ENCODE peak calls at places on chromosomes 16 and 17, in eight cellular contexts. One of them, this sample, is unnamed. For H3K36me3 and H3K4me1, the result is how much of the 10 kb centered on the place peaks cover.

GRCh38 chr17:78873519-78874340 is 29.3 kb downstream of the CEP295NL start:
- DNase-seq in tibial nerve: peak
- DNase-seq in tibial artery: no peak
- DNase-seq in effector memory CD4-positive, alpha-beta T cell: no peak
- DNase-seq in astrocyte: peak
- DNase-seq in esophagus muscularis mucosa: no peak
- DNase-seq in CD8-positive, alpha-beta memory T cell: no peak
- DNase-seq in adrenal gland: no peak
- DNase-seq in this sample: no peak

GRCh38 chr16:27314161-27314723 is 468 bp downstream of the IL4R start:
- DNase-seq in esophagus muscularis mucosa: no peak
- DNase-seq in tibial artery: peak
- DNase-seq in astrocyte: peak
- DNase-seq in effector memory CD4-positive, alpha-beta T cell: peak
- DNase-seq in CD8-positive, alpha-beta memory T cell: no peak
- DNase-seq in tibial nerve: no peak
- DNase-seq in adrenal gland: peak
- DNase-seq in this sample: peak

GRCh38 chr16:49701867-49702494 is 153.9 kb downstream of the ZNF423 start:
- DNase-seq in tibial artery: peak
- DNase-seq in esophagus muscularis mucosa: no peak
- DNase-seq in astrocyte: peak
- DNase-seq in CD8-positive, alpha-beta memory T cell: no peak
- DNase-seq in effector memory CD4-positive, alpha-beta T cell: no peak
- DNase-seq in tibial nerve: peak
- DNase-seq in adrenal gland: peak
- DNase-seq in this sample: no peak

GRCh38 chr17:77455111-77455877 is 314.5 kb downstream of the SEC14L1 start:
- DNase-seq in esophagus muscularis mucosa: no peak
- DNase-seq in adrenal gland: no peak
- DNase-seq in CD8-positive, alpha-beta memory T cell: no peak
- DNase-seq in astrocyte: peak
- DNase-seq in effector memory CD4-positive, alpha-beta T cell: no peak
- DNase-seq in tibial nerve: peak
- DNase-seq in tibial artery: no peak
- DNase-seq in this sample: peak

GRCh38 chr17:56125830-56126819 is 27.1 kb upstream of the ANKFN1 start:
- DNase-seq in esophagus muscularis mucosa: no peak
- DNase-seq in astrocyte: peak
- DNase-seq in adrenal gland: peak
- DNase-seq in CD8-positive, alpha-beta memory T cell: no peak
- DNase-seq in tibial artery: no peak
- DNase-seq in effector memory CD4-positive, alpha-beta T cell: no peak
- DNase-seq in tibial nerve: no peak
- DNase-seq in this sample: no peak

GRCh38 chr16:68739964-68740627 is 3.0 kb downstream of the CDH1 start:
- DNase-seq in CD8-positive, alpha-beta memory T cell: no peak
- DNase-seq in tibial artery: no peak
- DNase-seq in effector memory CD4-positive, alpha-beta T cell: no peak
- DNase-seq in astrocyte: no peak
- DNase-seq in tibial nerve: no peak
- DNase-seq in esophagus muscularis mucosa: no peak
- DNase-seq in adrenal gland: no peak
- DNase-seq in this sample: no peak

GRCh38 chr17:7856081-7856791 is 1.1 kb downstream of the NAA38 start:
- DNase-seq in CD8-positive, alpha-beta memory T cell: no peak
- DNase-seq in effector memory CD4-positive, alpha-beta T cell: no peak
- DNase-seq in tibial nerve: peak
- DNase-seq in astrocyte: no peak
- DNase-seq in tibial artery: peak
- DNase-seq in adrenal gland: peak
- DNase-seq in esophagus muscularis mucosa: no peak
- DNase-seq in this sample: peak

GRCh38 chr17:31425646-31426045 is 34.2 kb downstream of the RAB11FIP4 start:
- DNase-seq in CD8-positive, alpha-beta memory T cell: no peak
- DNase-seq in adrenal gland: peak
- DNase-seq in effector memory CD4-positive, alpha-beta T cell: no peak
- DNase-seq in tibial nerve: no peak
- DNase-seq in tibial artery: no peak
- DNase-seq in esophagus muscularis mucosa: no peak
- DNase-seq in astrocyte: no peak
- DNase-seq in this sample: peak

GRCh38 chr16:84692451-84692850 is 7.3 kb upstream of the USP10 start:
- DNase-seq in esophagus muscularis mucosa: no peak
- DNase-seq in tibial artery: no peak
- DNase-seq in tibial nerve: no peak
- DNase-seq in CD8-positive, alpha-beta memory T cell: no peak
- DNase-seq in effector memory CD4-positive, alpha-beta T cell: no peak
- DNase-seq in astrocyte: peak
- DNase-seq in adrenal gland: no peak
- DNase-seq in this sample: no peak

GRCh38 chr16:62549875-62550274 is 513.6 kb upstream of the CDH8 start:
- DNase-seq in tibial artery: no peak
- DNase-seq in CD8-positive, alpha-beta memory T cell: no peak
- DNase-seq in tibial nerve: no peak
- DNase-seq in adrenal gland: no peak
- DNase-seq in esophagus muscularis mucosa: no peak
- DNase-seq in astrocyte: no peak
- DNase-seq in effector memory CD4-positive, alpha-beta T cell: no peak
- DNase-seq in this sample: no peak

GRCh38 chr17:37844158-37844976 is 79.8 kb upstream of the TBC1D3K start:
- DNase-seq in astrocyte: peak
- DNase-seq in tibial artery: no peak
- DNase-seq in esophagus muscularis mucosa: no peak
- DNase-seq in adrenal gland: peak
- DNase-seq in CD8-positive, alpha-beta memory T cell: peak
- DNase-seq in tibial nerve: no peak
- DNase-seq in effector memory CD4-positive, alpha-beta T cell: no peak
- DNase-seq in this sample: peak

GRCh38 chr17:80125656-80126448 is 21.1 kb downstream of the EIF4A3 start:
- DNase-seq in effector memory CD4-positive, alpha-beta T cell: no peak
- DNase-seq in esophagus muscularis mucosa: no peak
- DNase-seq in adrenal gland: no peak
- DNase-seq in CD8-positive, alpha-beta memory T cell: no peak
- DNase-seq in astrocyte: peak
- DNase-seq in tibial artery: no peak
- DNase-seq in tibial nerve: no peak
- DNase-seq in this sample: no peak

GRCh38 chr17:20989991-20990855 is 52.6 kb downstream of the USP22 start:
- DNase-seq in esophagus muscularis mucosa: no peak
- DNase-seq in CD8-positive, alpha-beta memory T cell: no peak
- DNase-seq in tibial nerve: no peak
- DNase-seq in adrenal gland: no peak
- DNase-seq in astrocyte: no peak
- DNase-seq in tibial artery: peak
- DNase-seq in effector memory CD4-positive, alpha-beta T cell: no peak
- DNase-seq in this sample: no peak
- H3K27ac ChIP-seq in esophagus muscularis mucosa: no peak
- H3K27ac ChIP-seq in CD8-positive, alpha-beta memory T cell: no peak
- H3K27ac ChIP-seq in tibial nerve: no peak
- H3K27ac ChIP-seq in adrenal gland: no peak
- H3K27ac ChIP-seq in astrocyte: no peak
- H3K27ac ChIP-seq in tibial artery: no peak
- H3K27ac ChIP-seq in effector memory CD4-positive, alpha-beta T cell: no peak
- H3K27ac ChIP-seq in this sample: no peak

GRCh38 chr16:47506800-47507199 is 45.7 kb downstream of the PHKB start:
- DNase-seq in astrocyte: no peak
- DNase-seq in tibial nerve: no peak
- DNase-seq in effector memory CD4-positive, alpha-beta T cell: no peak
- DNase-seq in esophagus muscularis mucosa: no peak
- DNase-seq in tibial artery: no peak
- DNase-seq in CD8-positive, alpha-beta memory T cell: no peak
- DNase-seq in adrenal gland: no peak
- DNase-seq in this sample: no peak

GRCh38 chr16:47507701-47508100 is 46.6 kb downstream of the PHKB start:
- DNase-seq in astrocyte: no peak
- DNase-seq in CD8-positive, alpha-beta memory T cell: no peak
- DNase-seq in tibial artery: no peak
- DNase-seq in effector memory CD4-positive, alpha-beta T cell: no peak
- DNase-seq in esophagus muscularis mucosa: no peak
- DNase-seq in tibial nerve: no peak
- DNase-seq in adrenal gland: no peak
- DNase-seq in this sample: no peak

GRCh38 chr16:47511882-47512281 is 50.8 kb downstream of the PHKB start:
- DNase-seq in astrocyte: no peak
- DNase-seq in tibial nerve: no peak
- DNase-seq in adrenal gland: no peak
- DNase-seq in tibial artery: no peak
- DNase-seq in esophagus muscularis mucosa: no peak
- DNase-seq in effector memory CD4-positive, alpha-beta T cell: no peak
- DNase-seq in CD8-positive, alpha-beta memory T cell: no peak
- DNase-seq in this sample: no peak
- H3K36me3 ChIP-seq in astrocyte: under half
- H3K36me3 ChIP-seq in tibial nerve: half or more
- H3K36me3 ChIP-seq in adrenal gland: under half
- H3K36me3 ChIP-seq in tibial artery: half or more
- H3K36me3 ChIP-seq in esophagus muscularis mucosa: under half
- H3K36me3 ChIP-seq in effector memory CD4-positive, alpha-beta T cell: under half
- H3K36me3 ChIP-seq in CD8-positive, alpha-beta memory T cell: under half
- H3K36me3 ChIP-seq in this sample: half or more

GRCh38 chr16:8941718-8942344 is 21.9 kb downstream of the USP7 start:
- DNase-seq in CD8-positive, alpha-beta memory T cell: no peak
- DNase-seq in astrocyte: no peak
- DNase-seq in tibial artery: no peak
- DNase-seq in tibial nerve: no peak
- DNase-seq in esophagus muscularis mucosa: no peak
- DNase-seq in effector memory CD4-positive, alpha-beta T cell: no peak
- DNase-seq in adrenal gland: peak
- DNase-seq in this sample: no peak

GRCh38 chr16:8936421-8936820 is 27.3 kb downstream of the USP7 start:
- DNase-seq in effector memory CD4-positive, alpha-beta T cell: peak
- DNase-seq in tibial nerve: no peak
- DNase-seq in tibial artery: no peak
- DNase-seq in CD8-positive, alpha-beta memory T cell: peak
- DNase-seq in esophagus muscularis mucosa: no peak
- DNase-seq in astrocyte: peak
- DNase-seq in adrenal gland: peak
- DNase-seq in this sample: no peak

GRCh38 chr16:8935989-8936388 is 27.7 kb downstream of the USP7 start:
- DNase-seq in effector memory CD4-positive, alpha-beta T cell: no peak
- DNase-seq in tibial artery: no peak
- DNase-seq in CD8-positive, alpha-beta memory T cell: no peak
- DNase-seq in esophagus muscularis mucosa: no peak
- DNase-seq in astrocyte: no peak
- DNase-seq in tibial nerve: no peak
- DNase-seq in adrenal gland: no peak
- DNase-seq in this sample: no peak

GRCh38 chr16:8934601-8935000 is 29.1 kb downstream of the USP7 start:
- DNase-seq in tibial artery: no peak
- DNase-seq in CD8-positive, alpha-beta memory T cell: no peak
- DNase-seq in adrenal gland: no peak
- DNase-seq in tibial nerve: no peak
- DNase-seq in esophagus muscularis mucosa: no peak
- DNase-seq in effector memory CD4-positive, alpha-beta T cell: no peak
- DNase-seq in astrocyte: no peak
- DNase-seq in this sample: no peak

GRCh38 chr16:8937803-8938202 is 25.9 kb downstream of the USP7 start:
- DNase-seq in esophagus muscularis mucosa: no peak
- DNase-seq in effector memory CD4-positive, alpha-beta T cell: no peak
- DNase-seq in adrenal gland: peak
- DNase-seq in tibial artery: no peak
- DNase-seq in tibial nerve: no peak
- DNase-seq in CD8-positive, alpha-beta memory T cell: no peak
- DNase-seq in astrocyte: no peak
- DNase-seq in this sample: no peak
- H3K4me1 ChIP-seq in esophagus muscularis mucosa: half or more
- H3K4me1 ChIP-seq in effector memory CD4-positive, alpha-beta T cell: under half
- H3K4me1 ChIP-seq in adrenal gland: under half
- H3K4me1 ChIP-seq in tibial artery: under half
- H3K4me1 ChIP-seq in tibial nerve: under half
- H3K4me1 ChIP-seq in CD8-positive, alpha-beta memory T cell: half or more
- H3K4me1 ChIP-seq in astrocyte: under half
- H3K4me1 ChIP-seq in this sample: under half

GRCh38 chr17:59399914-59400313 is 68.5 kb downstream of the YPEL2 start:
- DNase-seq in effector memory CD4-positive, alpha-beta T cell: no peak
- DNase-seq in esophagus muscularis mucosa: no peak
- DNase-seq in tibial artery: no peak
- DNase-seq in tibial nerve: no peak
- DNase-seq in adrenal gland: no peak
- DNase-seq in CD8-positive, alpha-beta memory T cell: no peak
- DNase-seq in astrocyte: no peak
- DNase-seq in this sample: no peak
- H3K27ac ChIP-seq in effector memory CD4-positive, alpha-beta T cell: no peak
- H3K27ac ChIP-seq in esophagus muscularis mucosa: no peak
- H3K27ac ChIP-seq in tibial artery: peak
- H3K27ac ChIP-seq in tibial nerve: no peak
- H3K27ac ChIP-seq in adrenal gland: no peak
- H3K27ac ChIP-seq in CD8-positive, alpha-beta memory T cell: no peak
- H3K27ac ChIP-seq in astrocyte: no peak
- H3K27ac ChIP-seq in this sample: peak

DNA sequence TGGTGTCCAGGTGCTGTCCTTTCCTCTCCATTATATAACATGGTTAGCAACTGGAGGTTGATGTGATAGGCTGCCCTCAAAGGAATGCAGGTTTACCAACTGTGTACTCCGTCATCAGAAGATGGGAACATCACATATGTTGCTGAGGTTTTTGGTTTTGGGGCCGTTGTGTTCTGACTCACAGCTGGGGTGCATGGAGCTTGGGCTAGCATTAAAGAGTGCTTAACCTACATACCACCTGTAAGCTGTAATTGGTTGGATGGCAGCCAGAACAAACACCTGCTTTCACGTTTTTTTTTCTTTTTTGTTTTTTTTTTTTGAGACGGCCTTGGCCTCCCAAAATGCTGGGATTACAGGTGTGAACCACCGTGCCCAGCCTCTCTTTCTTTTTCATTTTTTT is 20.9 kb downstream of the TMEM11 start:
- DNase-seq in tibial nerve: no peak
- DNase-seq in tibial artery: no peak
- DNase-seq in esophagus muscularis mucosa: no peak
- DNase-seq in astrocyte: no peak
- DNase-seq in adrenal gland: no peak
- DNase-seq in CD8-positive, alpha-beta memory T cell: no peak
- DNase-seq in effector memory CD4-positive, alpha-beta T cell: no peak
- DNase-seq in this sample: no peak
- H3K36me3 ChIP-seq in tibial nerve: half or more
- H3K36me3 ChIP-seq in tibial artery: under half
- H3K36me3 ChIP-seq in esophagus muscularis mucosa: under half
- H3K36me3 ChIP-seq in astrocyte: under half
- H3K36me3 ChIP-seq in adrenal gland: under half
- H3K36me3 ChIP-seq in CD8-positive, alpha-beta memory T cell: under half
- H3K36me3 ChIP-seq in effector memory CD4-positive, alpha-beta T cell: under half
- H3K36me3 ChIP-seq in this sample: half or more

GRCh38 chr17:48412841-48413240 is 17.2 kb downstream of the SKAP1 start:
- DNase-seq in tibial artery: no peak
- DNase-seq in esophagus muscularis mucosa: no peak
- DNase-seq in adrenal gland: no peak
- DNase-seq in effector memory CD4-positive, alpha-beta T cell: no peak
- DNase-seq in astrocyte: no peak
- DNase-seq in CD8-positive, alpha-beta memory T cell: no peak
- DNase-seq in tibial nerve: no peak
- DNase-seq in this sample: no peak
- H3K4me1 ChIP-seq in tibial artery: under half
- H3K4me1 ChIP-seq in esophagus muscularis mucosa: under half
- H3K4me1 ChIP-seq in adrenal gland: under half
- H3K4me1 ChIP-seq in effector memory CD4-positive, alpha-beta T cell: under half
- H3K4me1 ChIP-seq in astrocyte: under half
- H3K4me1 ChIP-seq in CD8-positive, alpha-beta memory T cell: half or more
- H3K4me1 ChIP-seq in tibial nerve: under half
- H3K4me1 ChIP-seq in this sample: under half

GRCh38 chr16:66510298-66510697 is 39.6 kb downstream of the TK2 start:
- DNase-seq in astrocyte: no peak
- DNase-seq in tibial artery: peak
- DNase-seq in effector memory CD4-positive, alpha-beta T cell: no peak
- DNase-seq in tibial nerve: no peak
- DNase-seq in esophagus muscularis mucosa: no peak
- DNase-seq in adrenal gland: no peak
- DNase-seq in CD8-positive, alpha-beta memory T cell: no peak
- DNase-seq in this sample: no peak
- H3K27ac ChIP-seq in astrocyte: no peak
- H3K27ac ChIP-seq in tibial artery: peak
- H3K27ac ChIP-seq in effector memory CD4-positive, alpha-beta T cell: no peak
- H3K27ac ChIP-seq in tibial nerve: no peak
- H3K27ac ChIP-seq in esophagus muscularis mucosa: peak
- H3K27ac ChIP-seq in adrenal gland: peak
- H3K27ac ChIP-seq in CD8-positive, alpha-beta memory T cell: no peak
- H3K27ac ChIP-seq in this sample: peak

GRCh38 chr17:45908935-45909334 is 14.6 kb downstream of the MAPT start:
- DNase-seq in esophagus muscularis mucosa: no peak
- DNase-seq in effector memory CD4-positive, alpha-beta T cell: no peak
- DNase-seq in adrenal gland: no peak
- DNase-seq in tibial nerve: no peak
- DNase-seq in tibial artery: no peak
- DNase-seq in CD8-positive, alpha-beta memory T cell: no peak
- DNase-seq in astrocyte: no peak
- DNase-seq in this sample: no peak
- H3K36me3 ChIP-seq in esophagus muscularis mucosa: under half
- H3K36me3 ChIP-seq in effector memory CD4-positive, alpha-beta T cell: under half
- H3K36me3 ChIP-seq in adrenal gland: under half
- H3K36me3 ChIP-seq in tibial nerve: under half
- H3K36me3 ChIP-seq in tibial artery: under half
- H3K36me3 ChIP-seq in CD8-positive, alpha-beta memory T cell: under half
- H3K36me3 ChIP-seq in astrocyte: under half
- H3K36me3 ChIP-seq in this sample: under half